ENCODE peak calls at places on chromosomes 5 and 9, in seven cellular contexts. One of them, this sample, is unnamed.

GRCh38 chr5:123808841-123809240 is 296.9 kb downstream of the CSNK1G3 start:
- DNase-seq in stimulated activated CD4-positive, alpha-beta T cell treated with anti-CD3 and anti-CD28 coated beads, Interleukin-4, amount 100 ng/mL, for 24 hours: no peak
- DNase-seq in HEK293T: no peak
- DNase-seq in H4: no peak
- DNase-seq in HS-5: no peak
- DNase-seq in activated T-cell treated with anti-CD3 and anti-CD28 coated beads, Interleukin-2, amount 50 U/mL, for 72 hours: no peak
- DNase-seq in OCI-M1: no peak
- DNase-seq in this sample: no peak

GRCh38 chr5:135569755-135570452 is 8.9 kb downstream of the CXCL14 start:
- DNase-seq in OCI-M1: peak
- DNase-seq in HS-5: no peak
- DNase-seq in HEK293T: peak
- DNase-seq in stimulated activated CD4-positive, alpha-beta T cell treated with anti-CD3 and anti-CD28 coated beads, Interleukin-4, amount 100 ng/mL, for 24 hours: no peak
- DNase-seq in H4: peak
- DNase-seq in activated T-cell treated with anti-CD3 and anti-CD28 coated beads, Interleukin-2, amount 50 U/mL, for 72 hours: peak
- DNase-seq in this sample: no peak

GRCh38 chr5:59354274-59354673 is 539.3 kb downstream of the PDE4D start:
- DNase-seq in HEK293T: no peak
- DNase-seq in HS-5: no peak
- DNase-seq in OCI-M1: no peak
- DNase-seq in activated T-cell treated with anti-CD3 and anti-CD28 coated beads, Interleukin-2, amount 50 U/mL, for 72 hours: no peak
- DNase-seq in H4: no peak
- DNase-seq in stimulated activated CD4-positive, alpha-beta T cell treated with anti-CD3 and anti-CD28 coated beads, Interleukin-4, amount 100 ng/mL, for 24 hours: no peak
- DNase-seq in this sample: no peak

GRCh38 chr5:115360036-115360685 is 63.7 kb upstream of the CCDC112 start:
- DNase-seq in H4: peak
- DNase-seq in stimulated activated CD4-positive, alpha-beta T cell treated with anti-CD3 and anti-CD28 coated beads, Interleukin-4, amount 100 ng/mL, for 24 hours: no peak
- DNase-seq in OCI-M1: no peak
- DNase-seq in HEK293T: no peak
- DNase-seq in HS-5: no peak
- DNase-seq in activated T-cell treated with anti-CD3 and anti-CD28 coated beads, Interleukin-2, amount 50 U/mL, for 72 hours: no peak
- DNase-seq in this sample: peak

GRCh38 chr9:34986541-34987047 is 3.0 kb upstream of the DNAJB5 start:
- DNase-seq in HEK293T: no peak
- DNase-seq in activated T-cell treated with anti-CD3 and anti-CD28 coated beads, Interleukin-2, amount 50 U/mL, for 72 hours: peak
- DNase-seq in H4: no peak
- DNase-seq in HS-5: no peak
- DNase-seq in OCI-M1: no peak
- DNase-seq in stimulated activated CD4-positive, alpha-beta T cell treated with anti-CD3 and anti-CD28 coated beads, Interleukin-4, amount 100 ng/mL, for 24 hours: peak
- DNase-seq in this sample: no peak

GRCh38 chr5:170632985-170633234 is 129.1 kb downstream of the KCNIP1 start:
- DNase-seq in HS-5: peak
- DNase-seq in stimulated activated CD4-positive, alpha-beta T cell treated with anti-CD3 and anti-CD28 coated beads, Interleukin-4, amount 100 ng/mL, for 24 hours: peak
- DNase-seq in activated T-cell treated with anti-CD3 and anti-CD28 coated beads, Interleukin-2, amount 50 U/mL, for 72 hours: peak
- DNase-seq in HEK293T: no peak
- DNase-seq in OCI-M1: no peak
- DNase-seq in H4: no peak
- DNase-seq in this sample: peak

GRCh38 chr9:100111235-100111634 is 12.2 kb downstream of the INVS start:
- DNase-seq in HS-5: peak
- DNase-seq in stimulated activated CD4-positive, alpha-beta T cell treated with anti-CD3 and anti-CD28 coated beads, Interleukin-4, amount 100 ng/mL, for 24 hours: no peak
- DNase-seq in activated T-cell treated with anti-CD3 and anti-CD28 coated beads, Interleukin-2, amount 50 U/mL, for 72 hours: no peak
- DNase-seq in OCI-M1: no peak
- DNase-seq in HEK293T: no peak
- DNase-seq in H4: peak
- DNase-seq in this sample: peak

GRCh38 chr5:125987677-125988255 is 435.4 kb upstream of the GRAMD2B start:
- DNase-seq in activated T-cell treated with anti-CD3 and anti-CD28 coated beads, Interleukin-2, amount 50 U/mL, for 72 hours: no peak
- DNase-seq in HEK293T: no peak
- DNase-seq in H4: no peak
- DNase-seq in stimulated activated CD4-positive, alpha-beta T cell treated with anti-CD3 and anti-CD28 coated beads, Interleukin-4, amount 100 ng/mL, for 24 hours: no peak
- DNase-seq in HS-5: no peak
- DNase-seq in OCI-M1: no peak
- DNase-seq in this sample: no peak

GRCh38 chr5:132799392-132799791 is 13.7 kb upstream of the SOWAHA start:
- DNase-seq in HEK293T: no peak
- DNase-seq in activated T-cell treated with anti-CD3 and anti-CD28 coated beads, Interleukin-2, amount 50 U/mL, for 72 hours: no peak
- DNase-seq in stimulated activated CD4-positive, alpha-beta T cell treated with anti-CD3 and anti-CD28 coated beads, Interleukin-4, amount 100 ng/mL, for 24 hours: no peak
- DNase-seq in OCI-M1: no peak
- DNase-seq in HS-5: no peak
- DNase-seq in H4: no peak
- DNase-seq in this sample: no peak

GRCh38 chr9:124267271-124267807 is 9.6 kb downstream of the NEK6 start:
- DNase-seq in HS-5: no peak
- DNase-seq in OCI-M1: no peak
- DNase-seq in HEK293T: no peak
- DNase-seq in activated T-cell treated with anti-CD3 and anti-CD28 coated beads, Interleukin-2, amount 50 U/mL, for 72 hours: no peak
- DNase-seq in H4: peak
- DNase-seq in stimulated activated CD4-positive, alpha-beta T cell treated with anti-CD3 and anti-CD28 coated beads, Interleukin-4, amount 100 ng/mL, for 24 hours: no peak
- DNase-seq in this sample: peak

GRCh38 chr9:137103206-137103999 is 11.1 kb downstream of the DPP7 start:
- DNase-seq in HS-5: no peak
- DNase-seq in OCI-M1: no peak
- DNase-seq in H4: no peak
- DNase-seq in HEK293T: no peak
- DNase-seq in stimulated activated CD4-positive, alpha-beta T cell treated with anti-CD3 and anti-CD28 coated beads, Interleukin-4, amount 100 ng/mL, for 24 hours: no peak
- DNase-seq in activated T-cell treated with anti-CD3 and anti-CD28 coated beads, Interleukin-2, amount 50 U/mL, for 72 hours: no peak
- DNase-seq in this sample: no peak

This sample was measured in LHCN-M2.